ENCODE peak calls at places on chromosomes 6 and 20, in eight cellular contexts. F is pancreas, A is ACHN, X is uterus, E is NCI-H1694 treated with DMSO at 0.1 percent for 48 hours, T is NCI-H774, S is lung microvascular endothelial cell, N is pulmonary artery endothelial cell. J is an unnamed sample.

GRCh38 chr20:62585571-62585970 is 56.7 kb upstream of the SLCO4A1 start:
- DNase-seq in A (no peak), E (no peak), F (no peak), T (no peak), X (no peak), S (no peak), N (no peak), J (no peak)

GRCh38 chr20:17807670-17808069 is 107.9 kb downstream of the BANF2 start:
- DNase-seq in X (no peak), T (no peak), F (no peak), A (no peak), N (no peak), S (no peak), E (no peak), J (no peak)

GRCh38 chr20:1838479-1839279 is 56.5 kb upstream of the SIRPA start:
- DNase-seq in T (no peak), A (no peak), N (no peak), E (no peak), X (no peak), F (no peak), S (no peak), J (no peak)

GRCh38 chr20:20226554-20226953 is 141.3 kb upstream of the INSM1 start:
- DNase-seq in T (no peak), A (no peak), S (no peak), F (no peak), X (no peak), E (no peak), N (no peak), J (no peak)

GRCh38 chr20:48286571-48287551 is 501.6 kb upstream of the SULF2 start:
- DNase-seq in T (no peak), F (no peak), E (peak), N (no peak), X (peak), S (peak), A (no peak), J (no peak)

GRCh38 chr6:5541025-5541424 is 279.7 kb downstream of the FARS2 start:
- DNase-seq in X (no peak), S (no peak), F (no peak), N (no peak), T (no peak), E (no peak), A (no peak), J (no peak)

GRCh38 chr6:37990762-37991525 is 171.4 kb downstream of the ZFAND3 start:
- DNase-seq in X (peak), T (no peak), N (no peak), E (no peak), A (peak), F (no peak), S (peak), J (no peak)

GRCh38 chr6:81752969-81753708 is 658 bp upstream of the TENT5A start:
- DNase-seq in A (peak), F (peak), N (peak), X (peak), T (peak), E (peak), S (peak), J (peak)

GRCh38 chr20:18979132-18979531 is 165.5 kb downstream of the SCP2D1 start:
- DNase-seq in X (no peak), A (no peak), E (no peak), F (no peak), T (no peak), N (no peak), S (no peak), J (no peak)

GRCh38 chr20:58629213-58629575 is 21.9 kb upstream of the STX16 start:
- DNase-seq in E (no peak), S (no peak), F (no peak), N (no peak), X (no peak), A (no peak), T (no peak), J (no peak)

GRCh38 chr6:140073456-140073855 is 699.0 kb upstream of the CITED2 start:
- DNase-seq in X (no peak), N (no peak), A (no peak), S (peak), T (no peak), F (no peak), E (no peak), J (no peak)

GRCh38 chr6:4906293-4906941 is 97.4 kb downstream of the RPP40 start:
- DNase-seq in T (no peak), N (no peak), A (no peak), S (no peak), X (no peak), F (no peak), E (no peak), J (no peak)

GRCh38 chr20:57718490-57719009 is 8.7 kb upstream of the PMEPA1 start:
- DNase-seq in F (peak), S (peak), T (peak), X (peak), N (peak), E (peak), A (peak), J (peak)

J was measured in GM19239.